ENCODE peak calls at places on chromosomes 4 and X, in nine cellular contexts. Z is pancreas, U is testis, L is cardiac fibroblast, K is psoas muscle, D is adrenal gland, M is mammary epithelial cell, X is fibroblast of villous mesenchyme, O is heart left ventricle. G is an unnamed sample.

GRCh38 chr4:117800636-117801035 is 233.7 kb upstream of the NDST3 start:
- DNase-seq in Z (no peak), U (no peak), L (no peak), K (no peak), D (no peak), M (no peak), X (no peak), O (no peak), G (no peak)

GRCh38 chrX:118652717-118653116 is 74.7 kb upstream of the IL13RA1 start:
- DNase-seq in Z (no peak), U (no peak), L (peak), K (no peak), D (no peak), M (no peak), X (peak), O (no peak), G (peak)

GRCh38 chr4:2852481-2852881 is 8.8 kb downstream of the ADD1 start:
- DNase-seq in Z (no peak), U (peak), L (peak), K (peak), D (no peak), M (no peak), X (peak), O (peak), G (no peak)

GRCh38 chr4:48578132-48578964 is 88.3 kb downstream of the ZAR1 start:
- DNase-seq in Z (peak), U (peak), L (peak), K (no peak), D (peak), M (peak), X (peak), O (peak), G (peak)

GRCh38 chr4:69104719-69105275 is 8.5 kb downstream of the UGT2B7 start:
- DNase-seq in Z (no peak), U (no peak), L (no peak), K (no peak), D (no peak), M (no peak), X (no peak), O (no peak), G (no peak)

GRCh38 chr4:150090836-150091235 is 12.6 kb downstream of the DCLK2 start:
- DNase-seq in Z (no peak), U (no peak), L (no peak), K (no peak), D (no peak), M (no peak), X (peak), O (no peak), G (peak)

GRCh38 chr4:5378002-5378401 is 326.7 kb downstream of the STK32B start:
- DNase-seq in Z (no peak), U (no peak), L (peak), K (no peak), D (no peak), M (no peak), X (peak), O (no peak), G (no peak)

GRCh38 chr4:78058591-78059523 is 1.7 kb downstream of the FRAS1 start:
- DNase-seq in Z (peak), U (peak), L (peak), K (peak), D (peak), M (peak), X (no peak), O (peak), G (peak)

GRCh38 chrX:13258725-13259124 is 61.1 kb downstream of the ATXN3L start:
- DNase-seq in Z (no peak), U (no peak), L (no peak), K (no peak), D (no peak), M (no peak), X (no peak), O (no peak), G (no peak)

GRCh38 chr4:82797048-82797590 is 1.5 kb downstream of the SCD5 start:
- DNase-seq in Z (no peak), U (no peak), L (no peak), K (no peak), D (peak), M (peak), X (no peak), O (no peak), G (no peak)
- H3K4me3 ChIP-seq in Z (peak), U (peak), L (peak), K (peak), D (no peak), M (peak), X (peak), O (peak), G (peak)

GRCh38 chr4:153248641-153249198 is 44.5 kb downstream of the TRIM2 start:
- DNase-seq in Z (no peak), U (peak), L (no peak), K (no peak), D (no peak), M (no peak), X (no peak), O (peak), G (no peak)
- TF ChIP-seq CTCF in Z (no peak), U (no peak), L (no peak), K (no peak), D (no peak), M (no peak), X (no peak), O (no peak), G (no peak)

GRCh38 chr4:148059617-148060180 is 327.8 kb downstream of the ARHGAP10 start:
- DNase-seq in Z (peak), U (no peak), L (no peak), K (no peak), D (no peak), M (no peak), X (no peak), O (peak), G (no peak)
- H3K4me3 ChIP-seq in Z (no peak), U (no peak), L (no peak), K (no peak), D (no peak), M (no peak), X (no peak), O (no peak), G (no peak)

GRCh38 chrX:100830547-100830946 is 10.4 kb downstream of the CSTF2 start:
- DNase-seq in Z (no peak), U (no peak), L (no peak), K (no peak), D (no peak), M (no peak), X (no peak), O (no peak), G (no peak)

GRCh38 chrX:100829730-100830129 is 9.5 kb downstream of the CSTF2 start:
- DNase-seq in Z (no peak), U (no peak), L (peak), K (no peak), D (no peak), M (peak), X (peak), O (no peak), G (peak)

GRCh38 chrX:100830143-100830542 is 10.0 kb downstream of the CSTF2 start:
- DNase-seq in Z (no peak), U (no peak), L (no peak), K (no peak), D (no peak), M (no peak), X (no peak), O (no peak), G (no peak)

DNA sequence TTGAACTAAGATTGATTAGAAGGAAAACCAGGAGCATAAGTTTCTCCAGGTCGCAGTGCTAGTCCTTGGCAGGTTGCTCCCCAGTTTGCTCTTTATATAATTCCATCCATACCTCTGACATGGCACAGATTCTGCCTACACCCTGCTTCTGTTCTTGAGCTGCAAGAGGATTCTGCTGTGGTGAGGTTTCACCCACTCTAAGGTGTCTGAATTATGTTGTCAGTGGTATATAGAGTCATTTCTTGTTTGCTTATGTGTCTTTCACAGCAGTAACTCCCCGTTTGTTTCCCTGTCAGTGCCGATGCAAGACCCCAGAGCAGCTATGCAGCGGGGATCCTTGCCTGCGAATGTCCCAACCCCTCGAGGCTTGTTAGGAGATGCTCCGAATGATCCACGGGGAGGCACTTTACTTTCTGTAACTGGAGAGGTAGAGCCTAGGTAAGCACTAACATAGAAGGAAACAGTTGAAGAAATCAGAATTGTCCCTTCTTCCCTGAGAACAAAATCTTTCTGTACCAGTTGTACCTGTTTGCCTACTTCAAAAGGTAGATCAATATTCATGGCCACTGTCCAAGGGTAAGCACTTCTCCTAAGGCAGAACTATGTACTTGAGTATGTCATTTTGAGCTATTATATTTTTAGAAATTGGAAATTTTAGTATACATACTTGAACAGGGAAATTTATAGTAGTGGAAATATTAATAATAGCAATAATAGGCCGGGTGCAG is 11.2 kb downstream of the CSTF2 start:
- DNase-seq in Z (no peak), U (no peak), L (no peak), K (no peak), D (no peak), M (no peak), X (no peak), O (no peak), G (no peak)
- TF ChIP-seq CTCF in Z (no peak), U (no peak), L (no peak), K (no peak), D (no peak), M (no peak), X (no peak), O (no peak), G (no peak)

GRCh38 chr4:23384741-23385140 is 505.1 kb downstream of the PPARGC1A start:
- DNase-seq in Z (no peak), U (no peak), L (peak), K (no peak), D (no peak), M (no peak), X (no peak), O (no peak), G (peak)

GRCh38 chr4:23388259-23388658 is 501.6 kb downstream of the PPARGC1A start:
- DNase-seq in Z (no peak), U (no peak), L (no peak), K (no peak), D (no peak), M (no peak), X (no peak), O (no peak), G (no peak)

GRCh38 chr4:23388699-23389395 is 501.0 kb downstream of the PPARGC1A start:
- DNase-seq in Z (no peak), U (no peak), L (no peak), K (peak), D (no peak), M (no peak), X (no peak), O (no peak), G (no peak)

DNA sequence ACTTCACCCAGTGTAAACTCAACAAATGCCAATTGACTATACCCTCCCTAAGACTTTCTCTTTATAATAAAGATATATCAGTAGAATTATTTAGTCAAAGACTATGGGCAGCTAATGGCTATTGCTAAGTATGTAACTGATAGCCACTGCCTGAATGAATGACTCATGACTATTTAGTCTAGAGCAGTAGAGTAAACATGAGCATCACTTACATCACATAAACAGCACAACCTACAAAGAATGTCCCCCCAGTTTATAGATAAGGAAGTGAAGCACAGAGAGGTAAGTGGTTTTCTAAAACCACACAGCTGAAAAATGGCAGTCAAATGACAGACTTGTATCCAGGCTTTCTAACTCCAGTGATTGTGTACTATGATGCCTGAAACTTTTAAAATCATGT is 507.0 kb downstream of the PPARGC1A start:
- DNase-seq in Z (no peak), U (no peak), L (peak), K (no peak), D (no peak), M (no peak), X (no peak), O (no peak), G (peak)
- H3K4me3 ChIP-seq in Z (no peak), U (no peak), L (no peak), K (no peak), D (no peak), M (no peak), X (no peak), O (no peak), G (no peak)

GRCh38 chr4:85747871-85748491 is 273.0 kb downstream of the ARHGAP24 start:
- DNase-seq in Z (peak), U (peak), L (peak), K (no peak), D (peak), M (peak), X (peak), O (peak), G (peak)
- TF ChIP-seq CTCF in Z (peak), U (peak), L (peak), K (peak), D (peak), M (peak), X (peak), O (peak), G (peak)

GRCh38 chr4:57866468-57867173 is 756.4 kb upstream of the IGFBP7 start:
- DNase-seq in Z (no peak), U (no peak), L (no peak), K (no peak), D (no peak), M (no peak), X (no peak), O (no peak), G (no peak)
- H3K4me3 ChIP-seq in Z (no peak), U (no peak), L (no peak), K (no peak), D (no peak), M (no peak), X (no peak), O (no peak), G (no peak)

DNA sequence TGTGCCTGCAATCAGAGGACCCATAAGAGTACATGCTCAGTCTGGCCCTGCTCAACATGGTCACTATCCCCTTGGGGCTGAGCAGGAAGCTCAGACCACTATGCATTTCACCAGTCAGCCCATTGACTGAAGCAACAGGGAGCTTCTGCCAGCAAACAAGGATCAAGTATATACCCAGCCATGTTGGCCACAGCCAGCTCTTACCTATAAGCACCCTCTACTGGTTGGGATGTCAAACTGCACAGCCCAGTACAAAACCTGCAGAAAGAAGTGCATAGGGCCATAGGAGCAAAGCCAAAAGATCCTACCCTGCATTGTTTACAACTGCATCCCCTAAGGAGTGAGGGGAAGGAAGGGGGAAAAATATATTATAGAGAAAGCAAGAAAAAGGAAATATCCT is 214.4 kb upstream of the CPEB2 start:
- DNase-seq in Z (peak), U (peak), L (peak), K (no peak), D (no peak), M (peak), X (no peak), O (no peak), G (no peak)
- TF ChIP-seq CTCF in Z (no peak), U (no peak), L (peak), K (peak), D (no peak), M (peak), X (peak), O (no peak), G (peak)

GRCh38 chr4:153518637-153519384 is 52.7 kb downstream of the TMEM131L start:
- DNase-seq in Z (peak), U (no peak), L (no peak), K (no peak), D (no peak), M (no peak), X (no peak), O (no peak), G (no peak)

GRCh38 chr4:153519677-153520076 is 53.5 kb downstream of the TMEM131L start:
- DNase-seq in Z (no peak), U (no peak), L (no peak), K (no peak), D (no peak), M (no peak), X (no peak), O (no peak), G (no peak)

GRCh38 chr4:153520871-153521329 is 54.7 kb downstream of the TMEM131L start:
- DNase-seq in Z (no peak), U (no peak), L (no peak), K (no peak), D (no peak), M (no peak), X (no peak), O (no peak), G (no peak)

GRCh38 chr4:153521467-153521866 is 55.3 kb downstream of the TMEM131L start:
- DNase-seq in Z (no peak), U (no peak), L (no peak), K (no peak), D (no peak), M (no peak), X (no peak), O (no peak), G (no peak)

GRCh38 chr4:153520227-153520626 is 54.1 kb downstream of the TMEM131L start:
- DNase-seq in Z (no peak), U (no peak), L (no peak), K (no peak), D (no peak), M (no peak), X (no peak), O (no peak), G (no peak)
- H3K4me3 ChIP-seq in Z (no peak), U (no peak), L (no peak), K (no peak), D (no peak), M (no peak), X (no peak), O (no peak), G (no peak)

DNA sequence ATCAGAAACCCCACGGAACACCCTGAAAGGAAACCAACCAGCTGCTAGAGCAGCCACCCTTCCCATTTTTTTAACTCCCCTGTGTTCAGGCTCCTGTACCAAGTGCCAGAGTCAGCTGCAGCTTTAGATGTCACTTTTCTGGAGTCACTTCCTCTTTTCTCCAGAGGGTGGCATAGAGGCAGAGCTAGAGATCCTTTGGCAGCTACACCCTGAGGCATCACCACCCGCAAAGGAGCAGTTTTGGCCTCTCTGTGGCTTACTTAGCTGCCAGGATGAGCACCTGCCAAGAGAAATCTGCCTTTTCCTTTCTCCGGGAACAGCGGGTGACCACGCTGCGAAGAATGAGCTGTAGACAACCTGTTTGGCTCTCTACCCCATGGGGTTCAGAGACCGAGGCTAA is 58.0 kb upstream of the CHRDL1 start:
- DNase-seq in Z (peak), U (peak), L (peak), K (no peak), D (no peak), M (peak), X (peak), O (no peak), G (peak)
- TF ChIP-seq CTCF in Z (no peak), U (no peak), L (peak), K (no peak), D (no peak), M (peak), X (peak), O (peak), G (peak)